ENCODE peak calls at places on chromosomes 3 and 15, in seven cellular contexts. S is GM12891, A is DND-41, Q is NCI-H1436 treated with DMSO at 0.1 percent for 48 hours, R is GDM1, G is gastrocnemius medialis, O is HS-5. I is an unnamed sample.

GRCh38 chr3:104604326-104605010 is 762.2 kb upstream of the ALCAM start:
- DNase-seq in S (no peak), A (no peak), Q (peak), R (no peak), G (no peak), O (peak), I (no peak)

GRCh38 chr3:139634236-139634635 is 43.5 kb downstream of the NMNAT3 start:
- DNase-seq in S (no peak), A (no peak), Q (no peak), R (no peak), G (no peak), O (no peak), I (no peak)

GRCh38 chr3:38469852-38470251 is 16.2 kb downstream of the ACVR2B start:
- DNase-seq in S (no peak), A (no peak), Q (no peak), R (no peak), G (no peak), O (no peak), I (no peak)

GRCh38 chr3:3189961-3190360 is 10.5 kb upstream of the CRBN start:
- DNase-seq in S (no peak), A (no peak), Q (no peak), R (no peak), G (no peak), O (no peak), I (no peak)

GRCh38 chr3:76405196-76405595 is 619.8 kb upstream of the ZNF717 start:
- DNase-seq in S (no peak), A (no peak), Q (no peak), R (no peak), G (no peak), O (peak), I (no peak)

GRCh38 chr3:143237036-143237688 is 117.6 kb downstream of the CHST2 start:
- DNase-seq in S (no peak), A (peak), Q (no peak), R (no peak), G (no peak), O (no peak), I (no peak)

GRCh38 chr3:157585386-157585785 is 82.2 kb upstream of the VEPH1 start:
- DNase-seq in S (no peak), A (no peak), Q (no peak), R (no peak), G (no peak), O (no peak), I (no peak)

GRCh38 chr3:32410367-32411246 is 19.0 kb downstream of the CMTM7 start:
- DNase-seq in S (no peak), A (no peak), Q (no peak), R (no peak), G (no peak), O (no peak), I (no peak)

GRCh38 chr15:74784426-74784825 is 2.5 kb downstream of the CSK start:
- DNase-seq in S (no peak), A (no peak), Q (no peak), R (no peak), G (no peak), O (no peak), I (no peak)

GRCh38 chr3:99468918-99469317 is 169.5 kb upstream of the COL8A1 start:
- DNase-seq in S (no peak), A (no peak), Q (no peak), R (no peak), G (no peak), O (no peak), I (no peak)

GRCh38 chr15:68201879-68202261 is 3.3 kb downstream of the CALML4 start:
- DNase-seq in S (no peak), A (no peak), Q (no peak), R (no peak), G (no peak), O (no peak), I (no peak)

GRCh38 chr3:160009525-160009924 is 20.9 kb downstream of the IL12A start:
- DNase-seq in S (no peak), A (no peak), Q (no peak), R (no peak), G (no peak), O (no peak), I (no peak)

GRCh38 chr15:39920510-39921273 is 626 bp upstream of the GPR176 start:
- DNase-seq in S (peak), A (no peak), Q (peak), R (no peak), G (peak), O (no peak), I (peak)

GRCh38 chr3:184042617-184043016 is 10.2 kb upstream of the HTR3C start:
- DNase-seq in S (no peak), A (no peak), Q (peak), R (no peak), G (no peak), O (no peak), I (no peak)

GRCh38 chr3:55189359-55189801 is 261.5 kb upstream of the LRTM1 start:
- DNase-seq in S (no peak), A (no peak), Q (no peak), R (no peak), G (no peak), O (no peak), I (no peak)

I was measured in GM19239.